ENCODE peak calls at places on chromosomes 13 and 19, in eight cellular contexts. O, V, K, R, G, U, N and D are unnamed samples.

GRCh38 chr13:40149611-40150283 is 494.3 kb downstream of the COG6 start:
- DNase-seq in O (peak), V (no peak), K (no peak), R (no peak), G (no peak), U (no peak), N (peak), D (peak)

GRCh38 chr19:13098291-13099072 is 4.2 kb downstream of the LYL1 start:
- DNase-seq in O (peak), V (no peak), K (no peak), R (peak), G (no peak), U (peak), N (peak), D (no peak)

GRCh38 chr19:5480427-5480836 is 25.2 kb downstream of the ZNRF4 start:
- DNase-seq in O (peak), V (no peak), K (no peak), R (peak), G (no peak), U (no peak), N (peak), D (peak)

GRCh38 chr13:70960841-70961443 is 852.7 kb upstream of the KLHL1 start:
- DNase-seq in O (peak), V (no peak), K (no peak), R (peak), G (no peak), U (no peak), N (peak), D (peak)

GRCh38 chr13:95247857-95248256 is 53.4 kb downstream of the ABCC4 start:
- DNase-seq in O (no peak), V (no peak), K (no peak), R (no peak), G (no peak), U (no peak), N (no peak), D (no peak)

GRCh38 chr13:42893346-42893745 is 98.7 kb downstream of the EPSTI1 start:
- DNase-seq in O (peak), V (no peak), K (no peak), R (no peak), G (no peak), U (no peak), N (peak), D (peak)

GRCh38 chr19:48630289-48631036 is 6.7 kb downstream of the DBP start:
- DNase-seq in O (peak), V (no peak), K (peak), R (peak), G (no peak), U (peak), N (peak), D (no peak)

GRCh38 chr13:75876371-75877050 is 240.4 kb downstream of the LMO7 start:
- DNase-seq in O (peak), V (no peak), K (peak), R (peak), G (peak), U (no peak), N (peak), D (peak)

GRCh38 chr19:33528404-33528803 is 6.8 kb upstream of the PEPD start:
- DNase-seq in O (no peak), V (no peak), K (no peak), R (no peak), G (no peak), U (no peak), N (no peak), D (no peak)

GRCh38 chr19:5893907-5894703 is 9.5 kb downstream of the NDUFA11 start:
- DNase-seq in O (no peak), V (no peak), K (no peak), R (no peak), G (no peak), U (no peak), N (peak), D (no peak)

GRCh38 chr19:15264933-15265206 is 32.6 kb upstream of the EPHX3 start:
- DNase-seq in O (no peak), V (no peak), K (no peak), R (no peak), G (no peak), U (no peak), N (no peak), D (no peak)

GRCh38 chr19:13154911-13155471 is 4.8 kb downstream of the IER2 start:
- DNase-seq in O (peak), V (peak), K (peak), R (peak), G (peak), U (peak), N (peak), D (peak)

GRCh38 chr13:34733720-34734119 is 208.3 kb upstream of the NBEA start:
- DNase-seq in O (peak), V (no peak), K (no peak), R (peak), G (no peak), U (no peak), N (peak), D (peak)

GRCh38 chr13:74794582-74794981 is 660.4 kb upstream of the KLF12 start:
- DNase-seq in O (no peak), V (no peak), K (no peak), R (no peak), G (no peak), U (no peak), N (no peak), D (no peak)

GRCh38 chr13:28805193-28805819 is 14.8 kb upstream of the MTUS2 start:
- DNase-seq in O (no peak), V (no peak), K (no peak), R (peak), G (peak), U (no peak), N (peak), D (peak)

GRCh38 chr13:43782686-43783085 is 4.1 kb downstream of the ENOX1 start:
- DNase-seq in O (no peak), V (no peak), K (no peak), R (no peak), G (no peak), U (no peak), N (peak), D (peak)

GRCh38 chr19:29389495-29389894 is 136.3 kb upstream of the VSTM2B start:
- DNase-seq in O (no peak), V (no peak), K (no peak), R (no peak), G (no peak), U (no peak), N (no peak), D (no peak)

GRCh38 chr13:43085545-43085944 is 62.2 kb downstream of the DNAJC15 start:
- DNase-seq in O (peak), V (no peak), K (no peak), R (no peak), G (no peak), U (no peak), N (peak), D (peak)

GRCh38 chr19:3034194-3034844 is 5.2 kb upstream of the TLE2 start:
- DNase-seq in O (peak), V (no peak), K (peak), R (peak), G (no peak), U (no peak), N (no peak), D (no peak)

GRCh38 chr19:36837525-36837901 is 674 bp downstream of the ZNF790 start:
- DNase-seq in O (no peak), V (no peak), K (no peak), R (no peak), G (no peak), U (no peak), N (peak), D (no peak)

GRCh38 chr13:97136418-97136817 is 85.7 kb upstream of the MBNL2 start:
- DNase-seq in O (no peak), V (no peak), K (no peak), R (no peak), G (no peak), U (no peak), N (no peak), D (no peak)

GRCh38 chr13:33205804-33206221 is 79.7 kb downstream of the STARD13 start:
- DNase-seq in O (peak), V (no peak), K (peak), R (peak), G (no peak), U (no peak), N (no peak), D (no peak)

GRCh38 chr13:92297971-92298942 is 899.8 kb downstream of the GPC5 start:
- DNase-seq in O (no peak), V (no peak), K (no peak), R (peak), G (no peak), U (no peak), N (no peak), D (no peak)

GRCh38 chr13:90750957-90751356 is 596.5 kb upstream of the MIR17HG start:
- DNase-seq in O (no peak), V (no peak), K (no peak), R (no peak), G (no peak), U (no peak), N (no peak), D (no peak)

GRCh38 chr19:53019684-53020083 is 6.0 kb downstream of the ERVV-1 start:
- DNase-seq in O (peak), V (no peak), K (no peak), R (peak), G (no peak), U (no peak), N (peak), D (no peak)

GRCh38 chr19:5186293-5187050 is 154.1 kb downstream of the PTPRS start:
- DNase-seq in O (peak), V (no peak), K (no peak), R (no peak), G (no peak), U (no peak), N (peak), D (peak)

GRCh38 chr19:11194657-11195056 is 2.7 kb downstream of the KANK2 start:
- DNase-seq in O (peak), V (no peak), K (no peak), R (no peak), G (no peak), U (no peak), N (no peak), D (no peak)

GRCh38 chr19:58229255-58229639 is 533 bp downstream of the ZNF544 start:
- DNase-seq in O (peak), V (no peak), K (no peak), R (peak), G (no peak), U (no peak), N (peak), D (peak)

GRCh38 chr19:58227964-58228583 is 640 bp upstream of the ZNF544 start:
- DNase-seq in O (no peak), V (no peak), K (no peak), R (peak), G (no peak), U (no peak), N (no peak), D (no peak)

GRCh38 chr19:58228584-58229254 is at the start of gene ZNF544:
- DNase-seq in O (peak), V (peak), K (peak), R (peak), G (peak), U (peak), N (peak), D (peak)
- TF ChIP-seq CTCF in O (peak), V (no peak), K (no peak), R (peak), G (no peak), U (no peak), N (no peak), D (no peak)

DNA sequence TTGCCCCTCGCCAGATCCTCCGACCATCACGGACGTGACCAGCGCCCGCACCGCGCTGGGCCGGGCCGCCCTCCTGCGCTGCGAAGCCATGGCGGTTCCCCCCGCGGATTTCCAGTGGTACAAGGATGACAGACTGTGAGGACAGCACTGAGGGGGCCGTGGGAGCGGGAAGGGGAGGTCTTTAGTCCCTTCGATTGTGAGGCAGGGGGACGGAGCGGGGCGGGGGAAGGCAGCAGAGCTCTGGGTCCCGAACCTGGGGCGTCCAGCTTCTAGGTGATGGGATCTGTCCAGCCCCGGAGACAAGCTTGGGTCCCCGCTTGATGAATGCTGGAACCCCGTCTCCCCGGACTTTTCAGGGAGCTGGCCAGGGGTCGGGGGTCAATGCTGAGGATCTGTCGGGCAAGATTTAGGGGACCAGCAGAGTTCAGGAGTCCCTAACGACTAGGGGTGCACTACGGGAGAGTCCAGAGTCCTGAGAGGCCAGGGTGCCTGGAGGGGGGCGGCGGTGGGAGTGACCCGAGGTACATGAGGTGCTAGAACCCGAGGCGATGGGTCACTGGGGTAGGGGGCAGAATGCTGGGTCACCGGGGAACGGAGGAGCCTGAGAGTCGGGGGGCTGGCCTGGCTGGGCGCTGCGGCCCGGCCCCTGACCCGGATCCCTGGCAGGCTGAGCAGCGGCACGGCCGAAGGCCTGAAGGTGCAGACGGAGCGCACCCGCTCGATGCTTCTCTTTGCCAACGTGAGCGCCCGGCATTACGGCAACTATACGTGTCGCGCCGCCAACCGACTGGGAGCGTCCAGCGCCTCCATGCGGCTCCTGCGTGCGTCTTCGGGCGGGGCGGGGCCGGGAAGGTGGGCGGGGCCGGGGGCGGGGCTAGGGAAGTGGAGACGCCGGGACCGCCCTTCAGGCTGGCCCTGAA is 14.6 kb downstream of the VSIG10L start:
- DNase-seq in O (peak), V (no peak), K (peak), R (peak), G (peak), U (peak), N (peak), D (no peak)
- TF ChIP-seq CTCF in O (no peak), V (no peak), K (no peak), R (peak), G (peak), U (peak), N (no peak), D (no peak)

GRCh38 chr13:48603375-48603774 is 50.4 kb upstream of the CYSLTR2 start:
- DNase-seq in O (no peak), V (no peak), K (no peak), R (no peak), G (no peak), U (no peak), N (no peak), D (no peak)

GRCh38 chr13:48596128-48596429 is 57.6 kb upstream of the CYSLTR2 start:
- DNase-seq in O (no peak), V (no peak), K (no peak), R (no peak), G (no peak), U (no peak), N (peak), D (no peak)

GRCh38 chr13:48595330-48596127 is 58.2 kb upstream of the CYSLTR2 start:
- DNase-seq in O (peak), V (no peak), K (peak), R (peak), G (no peak), U (no peak), N (peak), D (peak)

GRCh38 chr13:48602296-48603040 is 51.3 kb upstream of the CYSLTR2 start:
- DNase-seq in O (no peak), V (no peak), K (no peak), R (no peak), G (no peak), U (no peak), N (no peak), D (no peak)

GRCh38 chr13:48600374-48601364 is 53.1 kb upstream of the CYSLTR2 start:
- DNase-seq in O (peak), V (no peak), K (no peak), R (no peak), G (no peak), U (no peak), N (no peak), D (no peak)
- TF ChIP-seq CTCF in O (no peak), V (no peak), K (no peak), R (no peak), G (no peak), U (no peak), N (no peak), D (no peak)

DNA sequence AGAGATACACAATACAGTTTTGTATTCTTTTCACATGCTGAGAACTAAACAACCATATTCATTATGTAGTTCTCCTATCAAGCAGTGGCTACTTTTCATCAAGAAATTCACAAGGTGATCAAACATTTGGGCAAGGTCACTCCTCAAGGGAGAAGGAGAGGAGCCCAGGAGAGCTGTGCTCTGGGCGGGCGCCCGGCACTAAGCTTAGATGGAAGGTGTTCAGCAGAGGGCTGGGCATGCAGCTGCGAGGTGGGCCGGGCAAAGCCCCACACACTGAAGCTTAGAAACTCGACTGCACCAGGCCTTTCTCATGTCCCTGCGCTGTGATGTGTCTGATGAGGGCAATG is 30.4 kb upstream of the SPACA7 start:
- DNase-seq in O (no peak), V (no peak), K (no peak), R (no peak), G (no peak), U (no peak), N (no peak), D (no peak)
- TF ChIP-seq CTCF in O (no peak), V (no peak), K (no peak), R (no peak), G (no peak), U (no peak), N (no peak), D (no peak)

DNA sequence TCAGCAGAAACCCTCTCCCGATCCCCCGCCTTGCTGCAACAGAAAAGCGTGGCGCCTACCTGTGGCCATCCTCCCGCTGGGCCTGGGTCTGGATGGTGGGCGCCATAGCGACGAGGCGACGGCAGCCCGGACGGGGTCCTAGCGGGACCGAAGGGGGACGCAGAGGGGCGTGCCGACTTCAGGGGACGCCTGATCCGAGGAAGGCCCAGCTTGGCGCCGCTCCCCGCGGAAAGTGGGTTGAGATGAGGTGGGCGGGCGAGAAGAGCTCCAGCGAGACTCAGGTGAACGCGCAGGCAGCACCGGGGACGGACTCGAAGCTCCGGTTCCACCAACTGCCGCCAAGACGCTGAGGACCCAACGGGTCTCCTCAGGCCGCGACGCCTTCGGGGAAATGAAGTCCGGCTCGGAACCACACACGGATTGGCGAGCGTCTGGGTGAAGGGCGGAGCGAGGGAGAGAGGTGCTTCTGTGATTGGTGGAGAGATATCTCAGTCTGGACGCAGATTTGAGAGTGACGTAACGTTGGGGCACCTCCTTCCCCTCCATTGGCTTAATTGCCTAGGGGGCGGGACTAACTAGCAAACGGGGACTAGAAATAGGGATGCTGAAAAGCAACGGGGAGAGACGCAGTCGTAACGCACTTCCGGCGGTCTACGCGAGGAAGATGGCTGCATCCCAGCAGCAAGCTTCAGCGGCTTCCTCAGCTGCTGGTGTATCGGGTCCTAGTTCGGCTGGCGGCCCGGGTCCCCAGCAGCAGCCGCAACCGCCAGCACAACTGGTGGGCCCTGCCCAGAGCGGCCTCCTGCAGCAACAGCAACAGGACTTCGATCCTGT is at the start of the genes MED29 and PAF1:
- DNase-seq in O (peak), V (no peak), K (peak), R (peak), G (peak), U (peak), N (peak), D (peak)
- TF ChIP-seq CTCF in O (no peak), V (no peak), K (no peak), R (peak), G (peak), U (no peak), N (no peak), D (no peak)

DNA sequence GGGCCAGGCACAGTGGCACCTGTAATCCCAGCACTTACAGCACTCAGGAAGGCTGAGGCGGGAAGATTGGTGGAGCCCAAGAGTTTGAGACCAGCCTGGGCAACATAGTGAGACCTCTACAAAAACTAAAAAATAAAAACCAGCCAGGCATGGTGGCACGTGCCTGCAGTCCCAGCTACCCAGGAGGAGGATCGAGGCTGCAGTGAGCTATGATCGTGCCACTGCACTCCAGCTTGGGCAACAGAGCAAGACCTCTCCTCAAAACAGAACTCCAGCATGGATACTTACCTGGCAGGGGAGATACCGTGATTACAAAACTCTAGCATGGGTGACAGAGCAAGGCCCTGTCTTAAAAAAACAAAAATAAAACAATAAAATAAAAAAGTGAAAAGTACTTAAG is 95.3 kb downstream of the GJA3 start:
- DNase-seq in O (no peak), V (no peak), K (no peak), R (no peak), G (no peak), U (no peak), N (no peak), D (no peak)
- TF ChIP-seq CTCF in O (no peak), V (no peak), K (no peak), R (no peak), G (no peak), U (no peak), N (no peak), D (no peak)